ENCODE peak calls at places on chromosomes 7 and 10, in eight cellular contexts. R is bronchial epithelial cell, Q is GM12878, C is kidney epithelial cell, P is astrocyte of the cerebellum, J is GM23338, H is GM06990, X is brain microvascular endothelial cell. W is an unnamed sample.

GRCh38 chr7:51023547-51023946 is 240.9 kb upstream of the GRB10 start:
- DNase-seq in R (no peak), Q (no peak), C (no peak), P (no peak), J (no peak), H (no peak), X (no peak), W (no peak)

GRCh38 chr10:33365871-33366411 is 31.5 kb upstream of the NRP1 start:
- DNase-seq in R (peak; percentile 98), Q (no peak), C (peak; percentile 97), P (peak; percentile 54), J (no peak), H (no peak), X (peak; percentile 93), W (no peak)

GRCh38 chr10:66651308-66652082 is 274.3 kb upstream of the LRRTM3 start:
- DNase-seq in R (no peak), Q (no peak), C (no peak), P (no peak), J (no peak), H (no peak), X (no peak), W (no peak)

GRCh38 chr10:124709862-124710261 is 34.3 kb downstream of the FAM53B start:
- DNase-seq in R (peak; percentile 42), Q (no peak), C (no peak), P (no peak), J (no peak), H (no peak), X (no peak), W (no peak)

GRCh38 chr10:91525939-91526712 is 106.7 kb downstream of the PPP1R3C start:
- DNase-seq in R (no peak), Q (no peak), C (no peak), P (no peak), J (no peak), H (no peak), X (no peak), W (no peak)

GRCh38 chr7:113710310-113711106 is 208.3 kb downstream of the PPP1R3A start:
- DNase-seq in R (peak; percentile 88), Q (peak; percentile 44), C (peak; percentile 48), P (peak; percentile 82), J (peak; percentile 94), H (peak; percentile 33), X (peak; percentile 84), W (peak; percentile 59)

GRCh38 chr10:66717221-66717981 is 208.4 kb upstream of the LRRTM3 start:
- DNase-seq in R (no peak), Q (no peak), C (no peak), P (no peak), J (peak; percentile 15), H (no peak), X (no peak), W (no peak)

GRCh38 chr10:113025487-113025886 is 75.4 kb downstream of the TCF7L2 start:
- DNase-seq in R (no peak), Q (no peak), C (no peak), P (no peak), J (no peak), H (no peak), X (no peak), W (no peak)

GRCh38 chr7:122893486-122893885 is 7.2 kb upstream of the CADPS2 start:
- DNase-seq in R (no peak), Q (no peak), C (no peak), P (no peak), J (no peak), H (no peak), X (no peak), W (no peak)

GRCh38 chr7:78939669-78940068 is 513.8 kb downstream of the MAGI2 start:
- DNase-seq in R (no peak), Q (no peak), C (no peak), P (no peak), J (no peak), H (no peak), X (no peak), W (no peak)

GRCh38 chr7:31056775-31057346 is 4.8 kb downstream of the ADCYAP1R1 start:
- DNase-seq in R (no peak), Q (no peak), C (no peak), P (no peak), J (peak; percentile 64), H (no peak), X (no peak), W (no peak)

GRCh38 chr10:93715345-93715744 is 13.0 kb upstream of the FRA10AC1 start:
- DNase-seq in R (no peak), Q (peak; percentile 89), C (no peak), P (no peak), J (no peak), H (peak; percentile 60), X (no peak), W (no peak)

GRCh38 chr10:10930979-10931743 is 86.5 kb upstream of the CELF2 start:
- DNase-seq in R (no peak), Q (no peak), C (no peak), P (no peak), J (peak; percentile 54), H (no peak), X (no peak), W (no peak)

GRCh38 chr7:36796850-36797618 is 72.7 kb upstream of the AOAH start:
- DNase-seq in R (no peak), Q (no peak), C (no peak), P (no peak), J (no peak), H (no peak), X (no peak), W (no peak)

GRCh38 chr10:90148121-90148855 is 446.9 kb downstream of the KIF20B start:
- DNase-seq in R (peak; percentile 72), Q (no peak), C (no peak), P (no peak), J (peak; percentile 65), H (no peak), X (no peak), W (no peak)

GRCh38 chr10:326350-326749 is 191.1 kb downstream of the ZMYND11 start:
- DNase-seq in R (no peak), Q (no peak), C (no peak), P (no peak), J (no peak), H (no peak), X (no peak), W (no peak)

GRCh38 chr7:112510032-112510742 is 29.4 kb downstream of the LSMEM1 start:
- DNase-seq in R (peak; percentile 58), Q (peak; percentile 17), C (no peak), P (peak; percentile 53), J (no peak), H (peak; percentile 15), X (peak; percentile 64), W (no peak)

GRCh38 chr10:110755781-110756180 is 111.6 kb downstream of the RBM20 start:
- DNase-seq in R (no peak), Q (no peak), C (no peak), P (no peak), J (no peak), H (no peak), X (no peak), W (no peak)

GRCh38 chr7:66296-66695 is 126.1 kb upstream of the FAM20C start:
- DNase-seq in R (no peak), Q (no peak), C (no peak), P (no peak), J (no peak), H (no peak), X (no peak), W (no peak)

GRCh38 chr7:65554-65953 is 126.8 kb upstream of the FAM20C start:
- DNase-seq in R (peak; percentile 33), Q (no peak), C (peak; percentile 52), P (no peak), J (no peak), H (no peak), X (no peak), W (no peak)

GRCh38 chr7:66741-67140 is 125.6 kb upstream of the FAM20C start:
- DNase-seq in R (no peak), Q (no peak), C (no peak), P (no peak), J (no peak), H (no peak), X (no peak), W (no peak)

GRCh38 chr7:67738-68395 is 124.5 kb upstream of the FAM20C start:
- DNase-seq in R (peak; percentile 88), Q (no peak), C (no peak), P (no peak), J (peak; percentile 41), H (no peak), X (no peak), W (no peak)

GRCh38 chr7:68629-69028 is 123.7 kb upstream of the FAM20C start:
- DNase-seq in R (no peak), Q (no peak), C (no peak), P (no peak), J (peak; percentile 49), H (no peak), X (no peak), W (no peak)
- TF ChIP-seq CTCF in R (no peak), Q (no peak), C (peak; percentile 46), P (peak; percentile 14), J (peak; percentile 18), H (no peak), X (peak; percentile 55), W (no peak)

DNA sequence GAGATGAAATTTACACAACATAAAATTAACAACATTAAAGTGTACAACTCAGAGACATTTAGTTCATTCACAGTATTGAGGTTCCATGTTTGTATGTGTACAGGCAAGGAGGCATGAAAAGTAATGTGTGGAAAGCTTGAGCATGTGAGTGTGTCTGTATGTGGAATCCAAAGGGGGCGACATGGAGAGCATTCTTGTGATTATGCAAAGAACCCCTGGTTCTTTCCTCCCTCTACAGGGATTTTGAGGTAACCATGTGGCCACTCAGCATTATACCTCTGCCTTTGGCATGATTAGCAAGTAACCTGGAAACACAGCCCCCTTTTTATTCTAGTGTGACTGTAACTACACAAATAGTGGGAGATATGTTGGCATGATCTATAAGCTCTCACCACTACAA is 21.0 kb downstream of the OR2F1 start:
- DNase-seq in R (peak; percentile 7), Q (no peak), C (no peak), P (no peak), J (peak; percentile 73), H (no peak), X (no peak), W (no peak)
- TF ChIP-seq CTCF in R (no peak), Q (no peak), C (no peak), P (peak; percentile 14), J (peak; percentile 44), H (no peak), X (peak; percentile 32), W (no peak)

DNA sequence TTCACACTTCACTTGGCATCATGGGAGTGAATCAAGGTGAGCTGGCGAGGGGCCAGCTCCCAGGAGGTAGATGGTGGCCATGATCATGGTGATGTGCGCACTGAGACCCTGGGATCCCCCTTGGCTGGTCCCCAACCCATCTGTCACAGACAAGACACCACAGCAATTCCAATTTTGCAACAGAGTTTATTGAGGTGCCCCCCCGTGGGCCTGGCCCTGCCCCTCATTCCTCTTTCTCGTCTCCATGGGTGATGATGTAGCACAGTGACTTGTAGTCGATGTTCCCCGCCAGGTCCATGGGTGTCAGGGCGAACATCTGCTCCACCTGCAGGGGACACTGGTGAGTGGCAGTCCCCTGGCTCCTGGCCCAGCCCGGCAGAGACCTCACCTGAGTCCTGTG is 2.4 kb downstream of the MYL7 start:
- DNase-seq in R (no peak), Q (no peak), C (no peak), P (no peak), J (no peak), H (no peak), X (no peak), W (no peak)
- TF ChIP-seq CTCF in R (no peak), Q (no peak), C (no peak), P (no peak), J (no peak), H (peak; percentile 4), X (no peak), W (no peak)

GRCh38 chr10:119355930-119356329 is 148.6 kb downstream of the GRK5 start:
- DNase-seq in R (peak; percentile 4), Q (no peak), C (no peak), P (no peak), J (peak; percentile 43), H (no peak), X (no peak), W (no peak)
- TF ChIP-seq CTCF in R (peak; percentile 22), Q (no peak), C (peak; percentile 28), P (peak; percentile 32), J (peak; percentile 67), H (peak; percentile 27), X (peak; percentile 58), W (peak; percentile 25)

W was measured in nephron progenitor cell.